ENCODE peak calls at places on chromosomes 4 and X, in six cellular contexts. V is IMR-90; H is CD4-positive, alpha-beta T cell; W is osteoblast; P is glomerular endothelial cell; K is retina. B is an unnamed sample.

GRCh38 chrX:65859299-65859698 is 180.6 kb downstream of the VSIG4 start:
- DNase-seq in W (no peak), P (no peak), H (no peak), V (no peak), K (no peak), B (no peak)

GRCh38 chr4:107937040-107937439 is 5.7 kb downstream of the CYP2U1 start:
- DNase-seq in V (no peak), H (no peak), P (no peak), W (no peak), K (no peak), B (no peak)

GRCh38 chr4:78775278-78776030 is 696 bp upstream of the BMP2K start:
- DNase-seq in V (peak), H (peak), P (no peak), W (peak), K (peak), B (peak)

GRCh38 chr4:37864786-37865185 is 26.1 kb upstream of the TBC1D1 start:
- DNase-seq in P (no peak), H (no peak), K (no peak), V (no peak), W (no peak), B (no peak)

GRCh38 chrX:120768254-120768653 is 107.4 kb downstream of the CT47B1 start:
- DNase-seq in H (no peak), W (no peak), V (no peak), K (no peak), P (no peak), B (no peak)

GRCh38 chr4:63728480-63729177 is 680.6 kb downstream of the TECRL start:
- DNase-seq in H (no peak), P (no peak), V (no peak), W (no peak), K (no peak), B (peak)

GRCh38 chr4:88591787-88592599 is at the start of gene HERC3:
- DNase-seq in K (peak), H (peak), V (peak), P (no peak), W (peak), B (peak)

GRCh38 chrX:139762400-139763183 is 54.6 kb upstream of the MCF2 start:
- DNase-seq in P (no peak), W (no peak), V (peak), K (no peak), H (no peak), B (no peak)

GRCh38 chr4:77697860-77698599 is 92.4 kb downstream of the CXCL13 start:
- DNase-seq in K (no peak), W (peak), H (no peak), V (peak), P (peak), B (peak)

GRCh38 chr4:1293531-1293941 is 3.8 kb downstream of the MAEA start:
- DNase-seq in V (no peak), W (peak), H (no peak), P (no peak), K (no peak), B (no peak)

GRCh38 chrX:109830704-109831206 is 97.7 kb upstream of the ACSL4 start:
- DNase-seq in W (peak), K (no peak), V (peak), P (no peak), H (no peak), B (no peak)

GRCh38 chrX:68504237-68504636 is 5.4 kb downstream of the YIPF6 start:
- DNase-seq in V (peak), K (no peak), W (peak), P (no peak), H (peak), B (no peak)

GRCh38 chr4:176313596-176314341 is 6.0 kb upstream of the SPCS3 start:
- DNase-seq in H (no peak), P (no peak), W (no peak), V (no peak), K (peak), B (no peak)

GRCh38 chr4:24583451-24584174 is 741 bp downstream of the DHX15 start:
- DNase-seq in K (peak), W (peak), P (no peak), V (peak), H (peak), B (peak)

GRCh38 chr4:145861331-145862318 is 77.0 kb downstream of the ZNF827 start:
- DNase-seq in H (no peak), K (no peak), P (no peak), V (no peak), W (no peak), B (no peak)

GRCh38 chr4:147340547-147341225 is 140.2 kb upstream of the EDNRA start:
- DNase-seq in W (no peak), H (no peak), K (peak), P (no peak), V (peak), B (peak)

GRCh38 chr4:182748949-182749348 is 168.2 kb downstream of the DCTD start:
- DNase-seq in K (no peak), P (no peak), H (no peak), W (no peak), V (peak), B (no peak)

GRCh38 chr4:153748378-153748777 is 11.4 kb downstream of the RNF175 start:
- DNase-seq in P (no peak), K (no peak), V (peak), W (peak), H (no peak), B (no peak)

GRCh38 chr4:82360298-82361177 is 13.3 kb downstream of the HNRNPD start:
- DNase-seq in P (no peak), V (peak), H (no peak), K (peak), W (peak), B (peak)

GRCh38 chrX:39953879-39954278 is 143.9 kb downstream of the BCOR start:
- DNase-seq in H (no peak), W (peak), K (no peak), V (peak), P (no peak), B (peak)

GRCh38 chr4:145679520-145679919 is 426 bp upstream of the C4orf51 start:
- DNase-seq in P (peak), W (peak), V (peak), H (no peak), K (no peak), B (peak)

GRCh38 chr4:82954212-82954611 is 53.7 kb downstream of the THAP9 start:
- DNase-seq in V (no peak), P (no peak), K (no peak), W (no peak), H (no peak), B (no peak)

GRCh38 chr4:74531952-74532794 is 87.2 kb downstream of the AREG start:
- DNase-seq in W (peak), K (peak), P (peak), V (peak), H (peak), B (peak)

GRCh38 chrX:71579136-71579989 is 1.1 kb downstream of the GCNA start:
- DNase-seq in P (no peak), W (no peak), H (no peak), V (no peak), K (no peak), B (no peak)

GRCh38 chr4:96753216-96753615 is 913.3 kb downstream of the PDHA2 start:
- DNase-seq in H (no peak), K (no peak), W (no peak), P (no peak), V (no peak), B (no peak)

GRCh38 chr4:28248269-28248668 is 1387.6 kb downstream of the STIM2 start:
- DNase-seq in W (no peak), V (no peak), K (no peak), P (no peak), H (no peak), B (no peak)

GRCh38 chr4:4574792-4575191 is 32.9 kb upstream of the STX18 start:
- DNase-seq in P (peak), K (no peak), V (peak), W (peak), H (peak), B (no peak)

GRCh38 chr4:99885687-99886086 is 8.5 kb downstream of the LAMTOR3 start:
- DNase-seq in K (no peak), H (no peak), P (no peak), W (no peak), V (no peak), B (no peak)

GRCh38 chr4:108512615-108513505 is 107.5 kb upstream of the RPL34 start:
- DNase-seq in H (peak), W (peak), P (no peak), V (peak), K (peak), B (no peak)

GRCh38 chr4:23373269-23373668 is 516.6 kb downstream of the PPARGC1A start:
- DNase-seq in V (peak), K (no peak), H (no peak), W (no peak), P (no peak), B (no peak)

GRCh38 chr4:99180367-99181169 is 36.5 kb upstream of the ADH4 start:
- DNase-seq in P (no peak), K (no peak), W (peak), V (peak), H (no peak), B (no peak)

GRCh38 chr4:116453127-116453526 is 632.2 kb downstream of the TRAM1L1 start:
- DNase-seq in K (no peak), V (no peak), W (no peak), H (no peak), P (no peak), B (no peak)

GRCh38 chr4:164977243-164978164 is at the start of gene TRIM61:
- DNase-seq in W (peak), H (peak), V (peak), K (peak), P (no peak), B (no peak)

B was measured in SJCRH30.